ENCODE peak calls at places on chromosomes 4 and X, in seven cellular contexts. One of them, this sample, is unnamed.

GRCh38 chr4:21900211-21900610 is 48.4 kb downstream of the KCNIP4 start:
- DNase-seq in upper lobe of right lung: no peak
- DNase-seq in pancreas: no peak
- DNase-seq in HCT116: no peak
- DNase-seq in lower lobe of right lung: no peak
- DNase-seq in CD8-positive, alpha-beta T cell: no peak
- DNase-seq in H1: no peak
- DNase-seq in this sample: no peak

GRCh38 chr4:16136321-16136720 is 52.5 kb upstream of the PROM1 start:
- DNase-seq in pancreas: no peak
- DNase-seq in HCT116: no peak
- DNase-seq in upper lobe of right lung: no peak
- DNase-seq in lower lobe of right lung: no peak
- DNase-seq in CD8-positive, alpha-beta T cell: no peak
- DNase-seq in H1: no peak
- DNase-seq in this sample: no peak

GRCh38 chr4:167885872-167886271 is 206.5 kb upstream of the ANXA10 start:
- DNase-seq in CD8-positive, alpha-beta T cell: no peak
- DNase-seq in H1: no peak
- DNase-seq in lower lobe of right lung: no peak
- DNase-seq in upper lobe of right lung: no peak
- DNase-seq in HCT116: no peak
- DNase-seq in pancreas: no peak
- DNase-seq in this sample: no peak

GRCh38 chrX:46209768-46210167 is 335.5 kb downstream of the ZNF674 start:
- DNase-seq in CD8-positive, alpha-beta T cell: no peak
- DNase-seq in HCT116: peak; percentile 23
- DNase-seq in H1: no peak
- DNase-seq in lower lobe of right lung: no peak
- DNase-seq in upper lobe of right lung: no peak
- DNase-seq in pancreas: no peak
- DNase-seq in this sample: no peak

GRCh38 chr4:128682942-128683666 is 126.4 kb upstream of the JADE1 start:
- DNase-seq in CD8-positive, alpha-beta T cell: no peak
- DNase-seq in pancreas: no peak
- DNase-seq in HCT116: no peak
- DNase-seq in lower lobe of right lung: no peak
- DNase-seq in upper lobe of right lung: no peak
- DNase-seq in H1: peak; percentile 52
- DNase-seq in this sample: no peak

GRCh38 chr4:182624281-182624680 is 292.9 kb downstream of the DCTD start:
- DNase-seq in lower lobe of right lung: no peak
- DNase-seq in HCT116: no peak
- DNase-seq in upper lobe of right lung: no peak
- DNase-seq in pancreas: no peak
- DNase-seq in H1: no peak
- DNase-seq in CD8-positive, alpha-beta T cell: no peak
- DNase-seq in this sample: no peak

GRCh38 chr4:68803013-68803412 is 12.8 kb upstream of the UGT2B10 start:
- DNase-seq in HCT116: no peak
- DNase-seq in pancreas: no peak
- DNase-seq in H1: no peak
- DNase-seq in lower lobe of right lung: no peak
- DNase-seq in CD8-positive, alpha-beta T cell: no peak
- DNase-seq in upper lobe of right lung: no peak
- DNase-seq in this sample: no peak

GRCh38 chrX:95058815-95059214 is 1384.8 kb downstream of the FAM133A start:
- DNase-seq in upper lobe of right lung: no peak
- DNase-seq in CD8-positive, alpha-beta T cell: no peak
- DNase-seq in HCT116: no peak
- DNase-seq in pancreas: no peak
- DNase-seq in H1: no peak
- DNase-seq in lower lobe of right lung: no peak
- DNase-seq in this sample: no peak

GRCh38 chrX:101485212-101486064 is at the start of gene ARMCX4:
- DNase-seq in pancreas: peak; percentile 33
- DNase-seq in upper lobe of right lung: peak; percentile 76
- DNase-seq in CD8-positive, alpha-beta T cell: no peak
- DNase-seq in H1: peak; percentile 73
- DNase-seq in lower lobe of right lung: peak; percentile 55
- DNase-seq in HCT116: no peak
- DNase-seq in this sample: no peak

GRCh38 chr4:3387943-3388348 is 53.8 kb upstream of the HGFAC start:
- DNase-seq in HCT116: no peak
- DNase-seq in upper lobe of right lung: peak; percentile 90
- DNase-seq in H1: peak; percentile 47
- DNase-seq in lower lobe of right lung: peak; percentile 92
- DNase-seq in pancreas: peak; percentile 79
- DNase-seq in CD8-positive, alpha-beta T cell: no peak
- DNase-seq in this sample: peak; percentile 91

GRCh38 chr4:22596384-22596783 is 80.5 kb upstream of the ADGRA3 start:
- DNase-seq in upper lobe of right lung: no peak
- DNase-seq in CD8-positive, alpha-beta T cell: no peak
- DNase-seq in HCT116: no peak
- DNase-seq in H1: no peak
- DNase-seq in lower lobe of right lung: no peak
- DNase-seq in pancreas: no peak
- DNase-seq in this sample: no peak

GRCh38 chrX:115330498-115331138 is 41.1 kb downstream of the LUZP4 start:
- DNase-seq in CD8-positive, alpha-beta T cell: no peak
- DNase-seq in HCT116: peak; percentile 44
- DNase-seq in H1: no peak
- DNase-seq in pancreas: peak; percentile 29
- DNase-seq in lower lobe of right lung: no peak
- DNase-seq in upper lobe of right lung: no peak
- DNase-seq in this sample: no peak

GRCh38 chr4:165537028-165537648 is 158.3 kb downstream of the CPE start:
- DNase-seq in upper lobe of right lung: no peak
- DNase-seq in lower lobe of right lung: no peak
- DNase-seq in pancreas: no peak
- DNase-seq in H1: no peak
- DNase-seq in HCT116: peak; percentile 51
- DNase-seq in CD8-positive, alpha-beta T cell: no peak
- DNase-seq in this sample: no peak

GRCh38 chrX:57267308-57267707 is 19.2 kb upstream of the FAAH2 start:
- DNase-seq in lower lobe of right lung: no peak
- DNase-seq in H1: no peak
- DNase-seq in HCT116: no peak
- DNase-seq in pancreas: no peak
- DNase-seq in upper lobe of right lung: no peak
- DNase-seq in CD8-positive, alpha-beta T cell: no peak
- DNase-seq in this sample: peak; percentile 24

GRCh38 chr4:85787133-85787532 is 312.2 kb downstream of the ARHGAP24 start:
- DNase-seq in CD8-positive, alpha-beta T cell: no peak
- DNase-seq in pancreas: no peak
- DNase-seq in HCT116: no peak
- DNase-seq in upper lobe of right lung: no peak
- DNase-seq in lower lobe of right lung: no peak
- DNase-seq in H1: no peak
- DNase-seq in this sample: no peak

GRCh38 chr4:145934434-145935047 is 4.1 kb downstream of the ZNF827 start:
- DNase-seq in HCT116: no peak
- DNase-seq in lower lobe of right lung: no peak
- DNase-seq in upper lobe of right lung: no peak
- DNase-seq in H1: no peak
- DNase-seq in CD8-positive, alpha-beta T cell: no peak
- DNase-seq in pancreas: no peak
- DNase-seq in this sample: no peak

GRCh38 chr4:153798436-153798835 is 9.6 kb upstream of the SFRP2 start:
- DNase-seq in HCT116: no peak
- DNase-seq in upper lobe of right lung: no peak
- DNase-seq in CD8-positive, alpha-beta T cell: no peak
- DNase-seq in pancreas: no peak
- DNase-seq in lower lobe of right lung: no peak
- DNase-seq in H1: no peak
- DNase-seq in this sample: no peak

GRCh38 chr4:74671074-74671698 is 123.1 kb downstream of the BTC start:
- DNase-seq in CD8-positive, alpha-beta T cell: peak; percentile 50
- DNase-seq in pancreas: peak; percentile 22
- DNase-seq in HCT116: peak; percentile 70
- DNase-seq in lower lobe of right lung: no peak
- DNase-seq in H1: peak; percentile 64
- DNase-seq in upper lobe of right lung: no peak
- DNase-seq in this sample: no peak

GRCh38 chrX:2657532-2657931 is 33.6 kb upstream of the CD99 start:
- DNase-seq in H1: no peak
- DNase-seq in CD8-positive, alpha-beta T cell: no peak
- DNase-seq in HCT116: no peak
- DNase-seq in pancreas: no peak
- DNase-seq in lower lobe of right lung: no peak
- DNase-seq in upper lobe of right lung: no peak
- DNase-seq in this sample: no peak

GRCh38 chrX:14903891-14904290 is 30.7 kb downstream of the MOSPD2 start:
- DNase-seq in H1: no peak
- DNase-seq in upper lobe of right lung: no peak
- DNase-seq in CD8-positive, alpha-beta T cell: no peak
- DNase-seq in lower lobe of right lung: no peak
- DNase-seq in HCT116: no peak
- DNase-seq in pancreas: no peak
- DNase-seq in this sample: no peak

GRCh38 chr4:147570616-147571015 is 46.6 kb upstream of the TMEM184C start:
- DNase-seq in H1: no peak
- DNase-seq in pancreas: no peak
- DNase-seq in CD8-positive, alpha-beta T cell: no peak
- DNase-seq in lower lobe of right lung: no peak
- DNase-seq in upper lobe of right lung: no peak
- DNase-seq in HCT116: no peak
- DNase-seq in this sample: no peak

GRCh38 chrX:2383144-2383543 is 117.6 kb downstream of the DHRSX start:
- DNase-seq in H1: no peak
- DNase-seq in pancreas: no peak
- DNase-seq in CD8-positive, alpha-beta T cell: no peak
- DNase-seq in upper lobe of right lung: no peak
- DNase-seq in HCT116: no peak
- DNase-seq in lower lobe of right lung: no peak
- DNase-seq in this sample: no peak

GRCh38 chrX:68571292-68572256 is 72.7 kb downstream of the YIPF6 start:
- DNase-seq in HCT116: peak; percentile 45
- DNase-seq in CD8-positive, alpha-beta T cell: no peak
- DNase-seq in upper lobe of right lung: no peak
- DNase-seq in H1: no peak
- DNase-seq in lower lobe of right lung: no peak
- DNase-seq in pancreas: no peak
- DNase-seq in this sample: no peak

GRCh38 chr4:139454111-139454600 is at the start of gene RAB33B:
- DNase-seq in upper lobe of right lung: no peak
- DNase-seq in H1: no peak
- DNase-seq in lower lobe of right lung: no peak
- DNase-seq in HCT116: no peak
- DNase-seq in CD8-positive, alpha-beta T cell: no peak
- DNase-seq in pancreas: no peak
- DNase-seq in this sample: no peak

GRCh38 chr4:87985097-87985886 is 9.8 kb downstream of the SPP1 start:
- DNase-seq in H1: peak; percentile 74
- DNase-seq in upper lobe of right lung: peak; percentile 64
- DNase-seq in pancreas: peak; percentile 69
- DNase-seq in HCT116: peak; percentile 58
- DNase-seq in CD8-positive, alpha-beta T cell: no peak
- DNase-seq in lower lobe of right lung: peak; percentile 57
- DNase-seq in this sample: peak; percentile 79

GRCh38 chr4:38980903-38981676 is 51.1 kb downstream of the TMEM156 start:
- DNase-seq in upper lobe of right lung: no peak
- DNase-seq in H1: no peak
- DNase-seq in lower lobe of right lung: no peak
- DNase-seq in HCT116: no peak
- DNase-seq in CD8-positive, alpha-beta T cell: no peak
- DNase-seq in pancreas: no peak
- DNase-seq in this sample: no peak

GRCh38 chr4:15557806-15558550 is 88.3 kb downstream of the CC2D2A start:
- DNase-seq in upper lobe of right lung: no peak
- DNase-seq in pancreas: no peak
- DNase-seq in lower lobe of right lung: no peak
- DNase-seq in CD8-positive, alpha-beta T cell: no peak
- DNase-seq in HCT116: no peak
- DNase-seq in H1: no peak
- DNase-seq in this sample: no peak

GRCh38 chr4:106195435-106195950 is 120.5 kb downstream of the TBCK start:
- DNase-seq in CD8-positive, alpha-beta T cell: no peak
- DNase-seq in upper lobe of right lung: no peak
- DNase-seq in H1: no peak
- DNase-seq in lower lobe of right lung: no peak
- DNase-seq in HCT116: no peak
- DNase-seq in pancreas: no peak
- DNase-seq in this sample: no peak

GRCh38 chrX:118074086-118074485 is 42.5 kb downstream of the KLHL13 start:
- DNase-seq in upper lobe of right lung: no peak
- DNase-seq in pancreas: no peak
- DNase-seq in CD8-positive, alpha-beta T cell: no peak
- DNase-seq in H1: no peak
- DNase-seq in HCT116: no peak
- DNase-seq in lower lobe of right lung: no peak
- DNase-seq in this sample: no peak

GRCh38 chrX:129961180-129962083 is 21.0 kb upstream of the BCORL1 start:
- DNase-seq in lower lobe of right lung: peak; percentile 87
- DNase-seq in CD8-positive, alpha-beta T cell: peak; percentile 79
- DNase-seq in upper lobe of right lung: peak; percentile 85
- DNase-seq in H1: peak; percentile 72
- DNase-seq in HCT116: peak; percentile 12
- DNase-seq in pancreas: peak; percentile 64
- DNase-seq in this sample: peak; percentile 95
- H3K4me3 ChIP-seq in lower lobe of right lung: peak overlapping the region; percentile 25
- H3K4me3 ChIP-seq in CD8-positive, alpha-beta T cell: peak overlapping the region; percentile 53
- H3K4me3 ChIP-seq in upper lobe of right lung: peak overlapping the region; percentile 31
- H3K4me3 ChIP-seq in H1: peak overlapping the region; percentile 49
- H3K4me3 ChIP-seq in HCT116: peak overlapping the region; percentile 51
- H3K4me3 ChIP-seq in pancreas: no peak overlapping the region
- H3K4me3 ChIP-seq in this sample: no peak overlapping the region

DNA sequence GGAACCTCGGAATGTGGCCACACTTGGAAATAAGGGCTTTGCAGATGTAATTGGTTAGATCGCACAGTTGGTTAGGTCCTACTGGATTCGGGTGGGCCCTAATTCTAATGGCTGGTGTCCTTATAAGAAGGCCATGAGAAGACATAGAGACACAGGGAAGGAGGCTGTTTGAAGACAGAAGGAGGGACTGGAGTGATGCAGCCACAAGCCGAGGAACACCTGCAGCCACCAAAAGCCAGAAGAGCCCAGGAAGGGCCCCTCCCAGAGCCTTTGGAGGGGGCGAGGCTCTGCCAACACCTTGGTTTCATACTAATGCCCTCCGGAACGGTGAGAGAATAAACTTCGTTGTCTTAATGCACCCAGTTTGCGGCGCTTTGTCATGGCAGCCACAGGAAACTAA is 47.0 kb downstream of the EVC start:
- DNase-seq in pancreas: no peak
- DNase-seq in lower lobe of right lung: no peak
- DNase-seq in HCT116: no peak
- DNase-seq in CD8-positive, alpha-beta T cell: no peak
- DNase-seq in H1: no peak
- DNase-seq in upper lobe of right lung: peak; percentile 20
- DNase-seq in this sample: no peak
- H3K4me3 ChIP-seq in pancreas: no peak overlapping the region
- H3K4me3 ChIP-seq in lower lobe of right lung: no peak overlapping the region
- H3K4me3 ChIP-seq in HCT116: no peak overlapping the region
- H3K4me3 ChIP-seq in CD8-positive, alpha-beta T cell: no peak overlapping the region
- H3K4me3 ChIP-seq in H1: no peak overlapping the region
- H3K4me3 ChIP-seq in upper lobe of right lung: no peak overlapping the region
- H3K4me3 ChIP-seq in this sample: no peak overlapping the region

GRCh38 chrX:97984641-97985040 is 1100.9 kb downstream of the RPA4 start:
- DNase-seq in pancreas: no peak
- DNase-seq in H1: no peak
- DNase-seq in lower lobe of right lung: no peak
- DNase-seq in HCT116: no peak
- DNase-seq in CD8-positive, alpha-beta T cell: no peak
- DNase-seq in upper lobe of right lung: no peak
- DNase-seq in this sample: no peak
- H3K4me3 ChIP-seq in pancreas: no peak overlapping the region
- H3K4me3 ChIP-seq in H1: peak overlapping the region; percentile 24
- H3K4me3 ChIP-seq in lower lobe of right lung: no peak overlapping the region
- H3K4me3 ChIP-seq in HCT116: no peak overlapping the region
- H3K4me3 ChIP-seq in CD8-positive, alpha-beta T cell: no peak overlapping the region
- H3K4me3 ChIP-seq in upper lobe of right lung: no peak overlapping the region
- H3K4me3 ChIP-seq in this sample: no peak overlapping the region

GRCh38 chr4:116361782-116362181 is 723.6 kb downstream of the TRAM1L1 start:
- DNase-seq in pancreas: no peak
- DNase-seq in HCT116: no peak
- DNase-seq in H1: no peak
- DNase-seq in upper lobe of right lung: no peak
- DNase-seq in CD8-positive, alpha-beta T cell: no peak
- DNase-seq in lower lobe of right lung: no peak
- DNase-seq in this sample: no peak
- H3K4me3 ChIP-seq in pancreas: no peak overlapping the region
- H3K4me3 ChIP-seq in HCT116: no peak overlapping the region
- H3K4me3 ChIP-seq in H1: no peak overlapping the region
- H3K4me3 ChIP-seq in upper lobe of right lung: no peak overlapping the region
- H3K4me3 ChIP-seq in CD8-positive, alpha-beta T cell: no peak overlapping the region
- H3K4me3 ChIP-seq in lower lobe of right lung: no peak overlapping the region
- H3K4me3 ChIP-seq in this sample: no peak overlapping the region

This sample was measured in spleen.